ENCODE peak calls at places on chromosomes 6 and 20, in ten cellular contexts. One of them, this sample, is unnamed. For H3K36me3, the result is how much of the 10 kb centered on the place peaks cover.

GRCh38 chr20:17966432-17967312 is 1.9 kb downstream of the SNX5 start:
- DNase-seq in tibial nerve: no peak
- DNase-seq in aorta: no peak
- DNase-seq in lower lobe of right lung: no peak
- DNase-seq in psoas muscle: no peak
- DNase-seq in pancreas: no peak
- DNase-seq in brain microvascular endothelial cell: peak
- DNase-seq in stomach: no peak
- DNase-seq in IMR-90: peak
- DNase-seq in endothelial cell of umbilical vein: peak
- DNase-seq in this sample: no peak

GRCh38 chr6:393391-394221 is 2.1 kb downstream of the IRF4 start:
- DNase-seq in IMR-90: no peak
- DNase-seq in tibial nerve: no peak
- DNase-seq in stomach: no peak
- DNase-seq in aorta: no peak
- DNase-seq in endothelial cell of umbilical vein: no peak
- DNase-seq in pancreas: no peak
- DNase-seq in psoas muscle: peak
- DNase-seq in lower lobe of right lung: no peak
- DNase-seq in brain microvascular endothelial cell: no peak
- DNase-seq in this sample: no peak

GRCh38 chr6:43088654-43089056 is 12.5 kb downstream of the PTK7 start:
- DNase-seq in aorta: no peak
- DNase-seq in psoas muscle: no peak
- DNase-seq in IMR-90: peak
- DNase-seq in brain microvascular endothelial cell: peak
- DNase-seq in pancreas: no peak
- DNase-seq in lower lobe of right lung: no peak
- DNase-seq in tibial nerve: no peak
- DNase-seq in endothelial cell of umbilical vein: no peak
- DNase-seq in stomach: no peak
- DNase-seq in this sample: no peak

GRCh38 chr6:133697666-133698065 is 191.2 kb upstream of the TCF21 start:
- DNase-seq in tibial nerve: no peak
- DNase-seq in aorta: no peak
- DNase-seq in endothelial cell of umbilical vein: no peak
- DNase-seq in IMR-90: peak
- DNase-seq in stomach: no peak
- DNase-seq in brain microvascular endothelial cell: peak
- DNase-seq in pancreas: no peak
- DNase-seq in psoas muscle: no peak
- DNase-seq in lower lobe of right lung: no peak
- DNase-seq in this sample: no peak

GRCh38 chr20:33674294-33675126 is at the start of gene NECAB3:
- DNase-seq in aorta: peak
- DNase-seq in psoas muscle: peak
- DNase-seq in endothelial cell of umbilical vein: peak
- DNase-seq in lower lobe of right lung: peak
- DNase-seq in IMR-90: peak
- DNase-seq in pancreas: peak
- DNase-seq in tibial nerve: peak
- DNase-seq in stomach: peak
- DNase-seq in brain microvascular endothelial cell: peak
- DNase-seq in this sample: peak

GRCh38 chr6:1554881-1555569 is 54.7 kb upstream of the FOXC1 start:
- DNase-seq in tibial nerve: peak
- DNase-seq in endothelial cell of umbilical vein: peak
- DNase-seq in lower lobe of right lung: peak
- DNase-seq in aorta: peak
- DNase-seq in psoas muscle: peak
- DNase-seq in pancreas: peak
- DNase-seq in stomach: peak
- DNase-seq in IMR-90: peak
- DNase-seq in brain microvascular endothelial cell: peak
- DNase-seq in this sample: peak

GRCh38 chr6:82980086-82980485 is 85.6 kb downstream of the UBE3D start:
- DNase-seq in stomach: no peak
- DNase-seq in pancreas: no peak
- DNase-seq in aorta: no peak
- DNase-seq in lower lobe of right lung: no peak
- DNase-seq in psoas muscle: no peak
- DNase-seq in tibial nerve: no peak
- DNase-seq in endothelial cell of umbilical vein: no peak
- DNase-seq in brain microvascular endothelial cell: no peak
- DNase-seq in IMR-90: peak
- DNase-seq in this sample: no peak

GRCh38 chr6:144714031-144714732 is 429.0 kb downstream of the UTRN start:
- DNase-seq in stomach: no peak
- DNase-seq in pancreas: no peak
- DNase-seq in aorta: no peak
- DNase-seq in brain microvascular endothelial cell: no peak
- DNase-seq in tibial nerve: no peak
- DNase-seq in lower lobe of right lung: no peak
- DNase-seq in IMR-90: no peak
- DNase-seq in psoas muscle: no peak
- DNase-seq in endothelial cell of umbilical vein: no peak
- DNase-seq in this sample: no peak

GRCh38 chr6:71510057-71510713 is 221.6 kb downstream of the OGFRL1 start:
- DNase-seq in lower lobe of right lung: no peak
- DNase-seq in psoas muscle: peak
- DNase-seq in endothelial cell of umbilical vein: peak
- DNase-seq in IMR-90: peak
- DNase-seq in pancreas: peak
- DNase-seq in stomach: peak
- DNase-seq in aorta: peak
- DNase-seq in brain microvascular endothelial cell: peak
- DNase-seq in tibial nerve: peak
- DNase-seq in this sample: peak

GRCh38 chr6:87154641-87155271 is 609 bp upstream of the ZNF292 start:
- DNase-seq in aorta: no peak
- DNase-seq in lower lobe of right lung: no peak
- DNase-seq in brain microvascular endothelial cell: peak
- DNase-seq in stomach: no peak
- DNase-seq in IMR-90: peak
- DNase-seq in tibial nerve: no peak
- DNase-seq in psoas muscle: no peak
- DNase-seq in endothelial cell of umbilical vein: no peak
- DNase-seq in pancreas: no peak
- DNase-seq in this sample: no peak

GRCh38 chr6:170451762-170452651 is 101.1 kb downstream of the PSMB1 start:
- DNase-seq in aorta: no peak
- DNase-seq in IMR-90: no peak
- DNase-seq in stomach: no peak
- DNase-seq in brain microvascular endothelial cell: no peak
- DNase-seq in lower lobe of right lung: no peak
- DNase-seq in pancreas: no peak
- DNase-seq in tibial nerve: no peak
- DNase-seq in endothelial cell of umbilical vein: no peak
- DNase-seq in psoas muscle: no peak
- DNase-seq in this sample: no peak

GRCh38 chr6:169702640-169703246 is 817 bp downstream of the C6orf120 start:
- DNase-seq in lower lobe of right lung: peak
- DNase-seq in aorta: no peak
- DNase-seq in pancreas: peak
- DNase-seq in endothelial cell of umbilical vein: no peak
- DNase-seq in brain microvascular endothelial cell: no peak
- DNase-seq in tibial nerve: no peak
- DNase-seq in stomach: peak
- DNase-seq in IMR-90: peak
- DNase-seq in psoas muscle: no peak
- DNase-seq in this sample: peak

GRCh38 chr6:32369678-32370077 is 2.0 kb downstream of the TSBP1 start:
- DNase-seq in IMR-90: peak
- DNase-seq in tibial nerve: no peak
- DNase-seq in stomach: no peak
- DNase-seq in aorta: no peak
- DNase-seq in lower lobe of right lung: no peak
- DNase-seq in psoas muscle: no peak
- DNase-seq in endothelial cell of umbilical vein: peak
- DNase-seq in pancreas: no peak
- DNase-seq in brain microvascular endothelial cell: peak
- DNase-seq in this sample: no peak

DNA sequence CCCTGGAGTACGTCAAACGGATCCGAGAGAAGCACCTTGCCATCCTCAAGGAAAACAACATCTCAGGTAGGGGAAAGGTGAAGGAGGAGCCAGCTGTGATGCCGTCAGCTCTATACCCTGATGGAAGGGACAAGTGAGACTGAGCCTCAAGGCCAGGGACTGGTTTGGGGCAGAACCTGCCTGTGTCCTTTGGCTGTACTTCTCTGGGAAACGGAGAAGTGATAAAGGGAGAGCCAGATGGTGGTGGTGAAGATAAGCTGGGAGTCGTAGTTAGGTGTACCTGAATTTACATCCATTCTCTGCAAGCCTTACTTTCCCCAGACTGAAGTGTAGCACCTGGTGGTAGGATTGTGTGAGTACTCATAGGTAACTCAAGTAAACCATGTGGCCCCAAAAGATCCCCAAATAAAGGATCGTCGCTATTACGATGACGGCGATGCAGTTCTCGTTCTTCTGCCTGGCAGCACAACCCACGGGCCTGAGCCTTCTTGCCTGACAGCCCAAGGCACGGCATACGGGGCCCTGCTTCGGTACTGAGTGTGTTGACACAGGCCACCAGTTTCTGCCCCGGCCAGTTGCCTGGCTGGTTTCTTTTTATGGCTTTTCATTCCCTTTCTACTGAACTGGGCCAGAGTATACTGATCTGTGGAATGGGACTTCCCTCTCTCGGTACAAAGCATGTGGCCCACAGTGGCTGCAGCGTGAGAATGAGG is 10.6 kb downstream of the PCIF1 start:
- DNase-seq in tibial nerve: no peak
- DNase-seq in endothelial cell of umbilical vein: no peak
- DNase-seq in pancreas: peak
- DNase-seq in IMR-90: no peak
- DNase-seq in psoas muscle: no peak
- DNase-seq in stomach: no peak
- DNase-seq in aorta: no peak
- DNase-seq in lower lobe of right lung: no peak
- DNase-seq in brain microvascular endothelial cell: no peak
- DNase-seq in this sample: no peak
- H3K36me3 ChIP-seq in tibial nerve: under half
- H3K36me3 ChIP-seq in endothelial cell of umbilical vein: under half
- H3K36me3 ChIP-seq in pancreas: under half
- H3K36me3 ChIP-seq in IMR-90: half or more
- H3K36me3 ChIP-seq in psoas muscle: half or more
- H3K36me3 ChIP-seq in stomach: half or more
- H3K36me3 ChIP-seq in aorta: under half
- H3K36me3 ChIP-seq in lower lobe of right lung: half or more
- H3K36me3 ChIP-seq in brain microvascular endothelial cell: half or more
- H3K36me3 ChIP-seq in this sample: half or more

DNA sequence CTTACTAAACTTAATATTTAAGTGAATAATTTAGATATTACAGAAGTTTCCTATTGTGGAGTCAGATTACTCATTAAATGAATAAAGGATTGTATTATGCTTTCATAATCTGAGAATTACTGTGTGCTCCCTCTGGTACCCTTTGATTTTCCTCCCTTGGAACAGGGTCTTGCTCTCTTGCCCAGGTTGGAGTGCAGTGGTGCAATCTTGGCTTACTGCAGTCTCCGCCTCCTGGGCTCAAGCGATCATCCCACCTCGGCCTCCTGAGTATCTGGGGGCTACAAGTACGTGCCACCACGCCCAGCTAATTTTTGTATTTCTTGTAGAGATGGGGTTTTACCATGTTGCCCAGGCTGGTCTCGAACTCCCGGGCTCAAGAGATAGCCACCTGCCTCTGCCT is 9.6 kb downstream of the WTAP start:
- DNase-seq in brain microvascular endothelial cell: no peak
- DNase-seq in aorta: no peak
- DNase-seq in IMR-90: no peak
- DNase-seq in tibial nerve: no peak
- DNase-seq in pancreas: no peak
- DNase-seq in endothelial cell of umbilical vein: no peak
- DNase-seq in psoas muscle: no peak
- DNase-seq in stomach: no peak
- DNase-seq in lower lobe of right lung: no peak
- DNase-seq in this sample: no peak
- H3K36me3 ChIP-seq in brain microvascular endothelial cell: under half
- H3K36me3 ChIP-seq in aorta: under half
- H3K36me3 ChIP-seq in IMR-90: under half
- H3K36me3 ChIP-seq in tibial nerve: under half
- H3K36me3 ChIP-seq in pancreas: under half
- H3K36me3 ChIP-seq in endothelial cell of umbilical vein: under half
- H3K36me3 ChIP-seq in psoas muscle: half or more
- H3K36me3 ChIP-seq in stomach: under half
- H3K36me3 ChIP-seq in lower lobe of right lung: half or more
- H3K36me3 ChIP-seq in this sample: under half

GRCh38 chr6:15264902-15265761 is 19.3 kb downstream of the JARID2 start:
- DNase-seq in aorta: no peak
- DNase-seq in endothelial cell of umbilical vein: no peak
- DNase-seq in psoas muscle: peak
- DNase-seq in brain microvascular endothelial cell: no peak
- DNase-seq in stomach: no peak
- DNase-seq in IMR-90: peak
- DNase-seq in pancreas: no peak
- DNase-seq in tibial nerve: no peak
- DNase-seq in lower lobe of right lung: peak
- DNase-seq in this sample: no peak

GRCh38 chr6:15265787-15266186 is 19.9 kb downstream of the JARID2 start:
- DNase-seq in pancreas: no peak
- DNase-seq in brain microvascular endothelial cell: no peak
- DNase-seq in psoas muscle: no peak
- DNase-seq in tibial nerve: no peak
- DNase-seq in aorta: no peak
- DNase-seq in endothelial cell of umbilical vein: peak
- DNase-seq in lower lobe of right lung: no peak
- DNase-seq in stomach: no peak
- DNase-seq in IMR-90: no peak
- DNase-seq in this sample: no peak

GRCh38 chr6:15268130-15268908 is 22.4 kb downstream of the JARID2 start:
- DNase-seq in aorta: no peak
- DNase-seq in endothelial cell of umbilical vein: no peak
- DNase-seq in stomach: no peak
- DNase-seq in IMR-90: no peak
- DNase-seq in tibial nerve: no peak
- DNase-seq in psoas muscle: no peak
- DNase-seq in brain microvascular endothelial cell: no peak
- DNase-seq in lower lobe of right lung: no peak
- DNase-seq in pancreas: no peak
- DNase-seq in this sample: no peak

GRCh38 chr6:15267221-15267620 is 21.4 kb downstream of the JARID2 start:
- DNase-seq in stomach: no peak
- DNase-seq in brain microvascular endothelial cell: no peak
- DNase-seq in psoas muscle: no peak
- DNase-seq in tibial nerve: no peak
- DNase-seq in IMR-90: no peak
- DNase-seq in lower lobe of right lung: no peak
- DNase-seq in endothelial cell of umbilical vein: no peak
- DNase-seq in pancreas: no peak
- DNase-seq in aorta: no peak
- DNase-seq in this sample: no peak

GRCh38 chr6:15266423-15266996 is 20.6 kb downstream of the JARID2 start:
- DNase-seq in IMR-90: no peak
- DNase-seq in lower lobe of right lung: peak
- DNase-seq in brain microvascular endothelial cell: no peak
- DNase-seq in psoas muscle: peak
- DNase-seq in pancreas: no peak
- DNase-seq in aorta: no peak
- DNase-seq in tibial nerve: no peak
- DNase-seq in stomach: no peak
- DNase-seq in endothelial cell of umbilical vein: peak
- DNase-seq in this sample: no peak
- H3K36me3 ChIP-seq in IMR-90: under half
- H3K36me3 ChIP-seq in lower lobe of right lung: under half
- H3K36me3 ChIP-seq in brain microvascular endothelial cell: under half
- H3K36me3 ChIP-seq in psoas muscle: under half
- H3K36me3 ChIP-seq in pancreas: under half
- H3K36me3 ChIP-seq in aorta: under half
- H3K36me3 ChIP-seq in tibial nerve: under half
- H3K36me3 ChIP-seq in stomach: under half
- H3K36me3 ChIP-seq in endothelial cell of umbilical vein: under half
- H3K36me3 ChIP-seq in this sample: under half

GRCh38 chr20:49091762-49092161 is 45.6 kb downstream of the CSE1L start:
- DNase-seq in psoas muscle: no peak
- DNase-seq in lower lobe of right lung: no peak
- DNase-seq in endothelial cell of umbilical vein: no peak
- DNase-seq in IMR-90: no peak
- DNase-seq in tibial nerve: no peak
- DNase-seq in aorta: no peak
- DNase-seq in pancreas: no peak
- DNase-seq in stomach: no peak
- DNase-seq in brain microvascular endothelial cell: no peak
- DNase-seq in this sample: no peak
- H3K36me3 ChIP-seq in psoas muscle: half or more
- H3K36me3 ChIP-seq in lower lobe of right lung: half or more
- H3K36me3 ChIP-seq in endothelial cell of umbilical vein: under half
- H3K36me3 ChIP-seq in IMR-90: under half
- H3K36me3 ChIP-seq in tibial nerve: under half
- H3K36me3 ChIP-seq in aorta: under half
- H3K36me3 ChIP-seq in pancreas: under half
- H3K36me3 ChIP-seq in stomach: half or more
- H3K36me3 ChIP-seq in brain microvascular endothelial cell: under half
- H3K36me3 ChIP-seq in this sample: half or more

This sample was measured in transverse colon.